ENCODE peak calls at places on chromosomes 13 and 19, in four cellular contexts. P, Z, H and T are unnamed samples.

GRCh38 chr13:33033361-33033812 is 17.2 kb downstream of the KL start:
- DNase-seq in P (no peak), Z (no peak), H (no peak), T (no peak)

GRCh38 chr13:75365724-75366173 is 116.2 kb downstream of the TBC1D4 start:
- DNase-seq in P (peak), Z (no peak), H (no peak), T (peak)

GRCh38 chr13:91045351-91046034 is 302.0 kb upstream of the MIR17HG start:
- DNase-seq in P (no peak), Z (no peak), H (no peak), T (peak)

GRCh38 chr19:46416077-46416709 is 2.8 kb upstream of the CCDC8 start:
- DNase-seq in P (peak), Z (peak), H (peak), T (peak)

GRCh38 chr13:99392806-99393135 is 85.6 kb upstream of the GPR183 start:
- DNase-seq in P (no peak), Z (no peak), H (no peak), T (no peak)

GRCh38 chr19:13983213-13983889 is 22.8 kb downstream of the RFX1 start:
- DNase-seq in P (no peak), Z (peak), H (no peak), T (no peak)

GRCh38 chr13:49308104-49308875 is 60.6 kb downstream of the CDADC1 start:
- DNase-seq in P (peak), Z (peak), H (no peak), T (no peak)

GRCh38 chr19:17328517-17329060 is 6.1 kb downstream of the ANO8 start:
- DNase-seq in P (no peak), Z (no peak), H (peak), T (no peak)

GRCh38 chr19:53037101-53038097 is 7.1 kb upstream of the ERVV-2 start:
- DNase-seq in P (peak), Z (peak), H (peak), T (no peak)

GRCh38 chr13:40190656-40191100 is 475.8 kb downstream of the FOXO1 start:
- DNase-seq in P (peak), Z (no peak), H (no peak), T (peak)

GRCh38 chr19:39144487-39145071 is 19.0 kb downstream of the PAK4 start:
- DNase-seq in P (peak), Z (peak), H (no peak), T (no peak)

GRCh38 chr13:99916366-99917103 is 55.0 kb downstream of the ZIC5 start:
- DNase-seq in P (peak), Z (no peak), H (no peak), T (peak)

GRCh38 chr19:48877900-48878218 is 5.6 kb downstream of the PPP1R15A start:
- DNase-seq in P (peak), Z (no peak), H (no peak), T (no peak)

GRCh38 chr13:30453727-30454126 is 12.0 kb downstream of the HMGB1 start:
- DNase-seq in P (no peak), Z (no peak), H (no peak), T (peak)

GRCh38 chr13:74215420-74215819 is 81.2 kb upstream of the KLF12 start:
- DNase-seq in P (no peak), Z (no peak), H (no peak), T (no peak)

GRCh38 chr19:16076154-16076957 is at the start of gene TPM4:
- DNase-seq in P (peak), Z (peak), H (peak), T (peak)

GRCh38 chr13:43127103-43127817 is 103.9 kb downstream of the DNAJC15 start:
- DNase-seq in P (no peak), Z (no peak), H (no peak), T (no peak)

GRCh38 chr13:101624981-101625380 is 172.5 kb downstream of the ITGBL1 start:
- DNase-seq in P (no peak), Z (no peak), H (no peak), T (no peak)

GRCh38 chr19:33473644-33474305 is 47.8 kb downstream of the PEPD start:
- DNase-seq in P (peak), Z (peak), H (no peak), T (no peak)

GRCh38 chr19:3821156-3821555 is 35.0 kb upstream of the MATK start:
- DNase-seq in P (no peak), Z (peak), H (no peak), T (no peak)

GRCh38 chr19:53808710-53809125 is 15.4 kb downstream of the NLRP12 start:
- DNase-seq in P (peak), Z (no peak), H (no peak), T (peak)

GRCh38 chr13:111046590-111047141 is 68.4 kb upstream of the ARHGEF7 start:
- DNase-seq in P (no peak), Z (no peak), H (no peak), T (no peak)

GRCh38 chr19:35909684-35910035 is 1.6 kb upstream of the TYROBP start:
- DNase-seq in P (no peak), Z (no peak), H (no peak), T (no peak)

GRCh38 chr19:16702123-16702522 is 17.5 kb upstream of the NWD1 start:
- DNase-seq in P (no peak), Z (no peak), H (no peak), T (peak)

GRCh38 chr13:74201530-74201929 is 67.3 kb upstream of the KLF12 start:
- DNase-seq in P (no peak), Z (no peak), H (no peak), T (no peak)

GRCh38 chr19:4678881-4679379 is 8.8 kb upstream of the MYDGF start:
- DNase-seq in P (peak), Z (no peak), H (peak), T (no peak)

GRCh38 chr19:16856091-16856490 is 26.9 kb downstream of the SIN3B start:
- DNase-seq in P (peak), Z (no peak), H (no peak), T (no peak)

GRCh38 chr13:32645854-32646253 is 59.6 kb downstream of the PDS5B start:
- DNase-seq in P (no peak), Z (no peak), H (no peak), T (no peak)

GRCh38 chr19:10691178-10691881 is 9.9 kb upstream of the QTRT1 start:
- DNase-seq in P (no peak), Z (no peak), H (no peak), T (no peak)

DNA sequence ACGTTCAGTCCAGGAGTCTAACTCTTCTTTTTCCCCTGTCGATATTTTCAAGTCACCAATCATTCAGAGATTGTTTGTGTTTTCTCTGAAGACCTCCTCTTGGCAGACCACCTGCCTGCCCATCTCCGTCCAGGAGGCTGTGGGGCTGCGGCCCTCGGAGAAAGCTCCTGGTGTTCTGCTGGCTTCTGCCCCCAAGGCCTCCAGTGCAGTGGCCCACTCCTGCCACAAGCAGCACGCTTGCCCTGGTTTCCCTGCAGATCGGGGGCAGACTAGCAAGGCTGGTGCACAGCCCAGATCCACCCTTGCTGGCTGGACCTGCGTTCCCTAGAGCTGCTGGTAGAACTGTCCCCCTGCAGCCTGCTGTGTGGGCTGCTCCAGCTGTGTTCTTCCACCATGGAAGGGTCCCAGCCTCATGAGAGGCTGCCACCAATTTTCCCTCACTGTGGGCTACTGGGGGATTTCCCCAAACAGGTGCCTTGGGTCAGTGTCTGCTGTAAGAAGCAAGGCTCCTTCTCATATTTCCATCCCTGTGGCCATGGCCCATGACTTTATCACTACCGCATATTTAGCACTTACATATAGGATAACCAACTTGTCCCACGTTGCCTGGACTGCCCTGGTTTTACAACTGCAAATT is 43.6 kb upstream of the SERP2 start:
- DNase-seq in P (no peak), Z (no peak), H (no peak), T (no peak)
- TF ChIP-seq CTCF in P (no peak), Z (no peak), H (no peak), T (no peak)

DNA sequence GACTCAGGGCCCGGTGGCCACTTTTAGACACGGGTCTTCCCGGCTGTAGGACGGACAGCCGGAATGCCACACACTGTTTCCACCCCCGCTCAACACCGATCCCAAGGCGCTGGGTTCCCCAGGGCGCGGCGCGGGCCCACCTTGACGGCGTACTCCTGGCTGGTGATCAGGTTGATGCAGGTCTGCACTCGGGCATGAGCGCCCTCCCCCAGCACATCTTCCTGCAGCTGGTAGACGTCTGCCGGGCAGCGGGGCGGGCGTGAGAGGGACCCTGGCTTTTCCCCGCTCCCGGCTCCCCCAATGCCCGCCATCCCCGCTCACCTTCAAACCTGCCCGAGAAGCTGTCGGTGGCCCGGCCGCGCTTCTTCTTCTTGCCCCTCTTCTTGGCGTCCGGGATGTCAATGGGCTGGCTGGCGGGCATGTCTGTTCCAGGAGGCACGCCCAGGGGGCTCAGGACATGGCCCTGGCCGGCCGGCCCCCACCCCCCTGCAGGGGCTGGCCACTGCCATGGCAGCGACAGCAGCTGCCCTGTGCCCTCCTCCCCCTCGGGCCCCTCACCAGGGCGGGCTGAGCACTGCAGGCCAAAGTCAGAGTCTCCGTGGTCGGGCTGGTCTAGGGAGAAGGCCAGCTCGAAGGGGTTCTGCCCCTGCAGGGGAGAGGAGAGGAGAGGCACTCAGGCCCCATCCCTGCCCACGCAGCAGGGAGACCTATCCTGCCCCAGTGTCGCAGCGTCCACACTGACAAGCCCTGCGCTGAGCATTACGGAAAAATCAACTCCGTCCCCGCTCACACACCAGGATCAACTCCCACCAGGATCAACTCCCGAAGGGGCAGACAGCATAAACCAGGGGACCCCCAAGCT is 4.8 kb downstream of the MKNK2 start:
- DNase-seq in P (no peak), Z (peak), H (no peak), T (no peak)
- TF ChIP-seq CTCF in P (no peak), Z (no peak), H (no peak), T (no peak)

GRCh38 chr19:8145969-8146368 is 3.4 kb downstream of the FBN3 start:
- DNase-seq in P (no peak), Z (peak), H (no peak), T (no peak)
- TF ChIP-seq CTCF in P (no peak), Z (peak), H (no peak), T (no peak)

DNA sequence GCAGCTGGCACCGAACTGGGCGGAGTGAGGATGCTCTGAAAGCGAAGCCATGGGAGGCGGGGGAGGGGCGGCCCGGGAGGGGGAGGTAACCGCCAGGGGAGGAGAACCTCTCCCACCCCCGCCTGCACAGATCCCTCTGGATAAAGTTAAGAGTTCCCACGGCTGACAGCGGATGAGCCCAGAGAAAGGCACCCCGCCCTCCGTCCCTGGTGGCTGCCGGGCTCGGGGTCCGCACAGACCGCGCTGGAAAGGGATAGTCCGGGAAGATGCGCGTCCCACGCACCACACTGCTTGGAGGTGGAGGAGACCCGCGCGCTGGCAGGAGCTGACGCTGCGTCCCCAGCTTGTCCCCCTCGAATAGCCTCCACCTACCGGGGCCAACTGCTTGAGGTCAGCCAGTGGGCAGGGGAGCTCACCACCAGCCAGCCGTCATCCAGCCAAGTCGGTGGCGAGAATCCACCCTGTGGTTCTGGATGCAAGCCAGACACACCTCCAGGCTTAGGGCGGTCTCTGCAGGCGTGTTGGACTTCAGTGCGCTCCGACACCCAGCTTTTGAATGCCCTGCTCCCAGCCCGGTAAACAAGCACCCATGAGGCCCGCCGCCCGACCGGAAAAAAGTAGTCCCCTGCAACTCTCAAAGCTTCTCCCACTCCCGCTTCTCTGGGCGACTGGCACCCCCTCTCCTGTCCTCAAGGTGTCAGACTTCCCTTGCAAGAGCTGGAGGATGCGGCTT is at the start of gene TRPC4:
- DNase-seq in P (peak), Z (peak), H (peak), T (peak)
- TF ChIP-seq CTCF in P (peak), Z (peak), H (peak), T (peak)

DNA sequence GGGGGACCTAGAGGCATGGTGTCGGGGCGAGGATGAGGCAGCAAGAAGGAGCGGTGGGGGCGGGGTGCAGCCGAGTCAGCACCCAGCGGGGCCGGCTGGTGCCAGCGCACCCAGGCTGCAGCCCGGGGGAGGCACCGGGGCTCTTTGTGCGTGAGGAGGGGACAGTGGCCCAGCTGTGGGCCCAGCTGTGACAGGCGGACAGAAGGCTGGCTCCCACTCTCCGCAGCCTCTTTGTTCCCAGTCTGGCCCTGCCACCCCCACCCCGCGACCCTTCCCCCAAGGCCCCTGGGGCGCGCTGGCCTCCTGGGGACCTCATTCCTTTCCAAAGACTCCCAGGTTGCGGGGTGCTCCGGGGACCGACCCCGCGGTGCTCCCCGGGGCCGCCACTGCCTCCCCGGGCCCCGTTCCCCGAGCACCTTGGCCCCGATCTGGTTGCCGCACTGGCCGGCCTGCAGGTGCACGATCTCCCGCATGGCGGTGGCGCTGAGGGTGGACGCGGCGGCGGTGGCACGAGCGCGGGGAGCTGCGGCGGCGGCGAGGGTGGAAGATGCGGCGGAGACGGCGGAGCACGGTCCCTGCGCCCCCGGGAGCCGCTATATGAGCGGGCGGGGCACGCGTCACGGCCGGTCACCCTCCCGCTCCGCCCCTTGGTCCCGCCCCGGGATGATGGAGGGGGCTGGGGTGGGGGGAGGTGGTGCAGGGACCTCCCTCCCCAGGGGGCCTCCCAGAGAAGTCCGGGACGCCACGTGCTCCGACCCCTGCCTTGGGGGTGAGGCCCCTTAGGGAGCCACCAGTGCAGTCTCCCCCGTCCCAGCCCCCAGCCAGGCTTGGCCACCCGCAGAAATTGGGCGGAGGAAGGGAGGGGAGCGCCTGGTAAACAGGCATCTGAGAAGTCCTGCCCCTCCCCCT is at the start of gene TUBB4A:
- DNase-seq in P (no peak), Z (peak), H (peak), T (no peak)
- TF ChIP-seq CTCF in P (no peak), Z (no peak), H (no peak), T (no peak)

GRCh38 chr13:27770809-27771208 is 21.5 kb upstream of the GSX1 start:
- DNase-seq in P (peak), Z (no peak), H (no peak), T (peak)
- TF ChIP-seq CTCF in P (peak), Z (peak), H (peak), T (peak)

GRCh38 chr13:24407844-24408243 is 98.5 kb downstream of the C1QTNF9 start:
- DNase-seq in P (no peak), Z (no peak), H (no peak), T (no peak)
- TF ChIP-seq CTCF in P (no peak), Z (no peak), H (no peak), T (no peak)